ENCODE peak calls at places on chromosome 15, in ten cellular contexts. C, V, H, S, W, J, T, F, R and O are unnamed samples.

GRCh38 chr15:79978694-79979519 is 7.9 kb upstream of the BCL2A1 start:
- DNase-seq in T (peak), W (no peak), H (no peak), J (no peak), V (no peak), F (peak), R (no peak), S (no peak), C (peak), O (peak)

GRCh38 chr15:77418341-77419049 is 1.4 kb downstream of the PEAK1 start:
- DNase-seq in H (no peak), R (no peak), V (no peak), T (no peak), S (no peak), F (no peak), J (no peak), C (no peak), W (no peak), O (no peak)

GRCh38 chr15:101088311-101088710 is 163.5 kb downstream of the CHSY1 start:
- DNase-seq in F (no peak), W (no peak), C (no peak), R (no peak), S (no peak), T (peak), V (no peak), H (no peak), J (no peak), O (no peak)

GRCh38 chr15:79970921-79971434 is at the start of gene BCL2A1:
- DNase-seq in C (peak), W (no peak), F (peak), S (no peak), T (peak), V (no peak), J (no peak), R (no peak), H (no peak), O (peak)

GRCh38 chr15:55420171-55420871 is 12.0 kb downstream of the PIERCE2 start:
- DNase-seq in S (no peak), J (no peak), F (no peak), C (no peak), W (no peak), V (no peak), R (no peak), T (no peak), H (no peak), O (no peak)

GRCh38 chr15:86735244-86736040 is 655.8 kb downstream of the AGBL1 start:
- DNase-seq in S (no peak), F (no peak), R (no peak), C (no peak), W (no peak), V (no peak), J (no peak), T (no peak), H (no peak), O (no peak)

GRCh38 chr15:33029247-33029646 is 165.3 kb downstream of the FMN1 start:
- DNase-seq in C (no peak), T (no peak), W (no peak), F (no peak), V (no peak), R (no peak), H (no peak), S (no peak), J (no peak), O (no peak)

GRCh38 chr15:80999623-81000036 is 1.1 kb upstream of the TLNRD1 start:
- DNase-seq in S (no peak), T (peak), F (peak), J (no peak), W (peak), H (no peak), C (no peak), V (no peak), R (peak), O (no peak)

GRCh38 chr15:59360305-59360704 is 12.4 kb downstream of the MYO1E start:
- DNase-seq in W (no peak), S (no peak), J (no peak), R (no peak), V (no peak), H (no peak), F (no peak), C (no peak), T (no peak), O (peak)

GRCh38 chr15:78438595-78439285 is 724 bp downstream of the IREB2 start:
- DNase-seq in R (peak), T (no peak), H (peak), F (peak), V (no peak), S (peak), W (no peak), J (peak), C (no peak), O (peak)

DNA sequence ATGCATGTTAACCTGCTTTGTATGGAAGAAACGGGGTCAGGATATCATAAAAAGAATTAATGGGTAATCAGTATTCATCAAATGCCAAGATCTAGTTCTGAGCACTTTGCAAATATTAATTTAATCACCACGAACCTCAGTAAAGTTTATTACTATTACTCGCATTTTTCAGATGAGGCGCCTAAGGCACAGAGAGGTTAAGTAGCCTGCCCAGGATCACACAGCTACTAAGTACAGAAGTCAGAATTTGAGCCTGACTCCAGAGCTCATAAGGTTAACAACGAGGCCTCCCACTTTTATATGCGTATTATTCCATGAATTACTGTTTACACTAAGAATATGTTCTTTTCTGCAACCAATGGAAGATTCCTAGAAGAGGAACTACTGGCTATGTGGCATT is 109.6 kb upstream of the KLF13 start:
- DNase-seq in C (no peak), J (no peak), H (no peak), V (no peak), T (no peak), S (no peak), W (no peak), R (no peak), F (no peak), O (no peak)
- H3K4me3 ChIP-seq in C (no peak), J (no peak), H (no peak), V (peak), T (no peak), S (no peak), W (no peak), R (no peak), F (peak), O (no peak)

GRCh38 chr15:73369073-73369694 is 426 bp upstream of the HCN4 start:
- DNase-seq in C (no peak), R (no peak), J (no peak), H (no peak), T (no peak), F (no peak), S (no peak), W (no peak), V (no peak), O (no peak)
- H3K4me3 ChIP-seq in C (no peak), R (no peak), J (peak), H (peak), T (no peak), F (no peak), S (peak), W (no peak), V (no peak), O (no peak)

GRCh38 chr15:90063733-90064247 is 38.5 kb downstream of the IDH2 start:
- DNase-seq in W (no peak), S (peak), J (no peak), T (peak), C (peak), F (no peak), R (no peak), V (no peak), H (no peak), O (no peak)
- H3K4me3 ChIP-seq in W (no peak), S (no peak), J (no peak), T (no peak), C (no peak), F (no peak), R (no peak), V (no peak), H (no peak), O (no peak)

GRCh38 chr15:66252411-66253295 is 897 bp downstream of the MEGF11 start:
- DNase-seq in T (peak), H (peak), W (peak), R (no peak), S (no peak), V (peak), C (peak), F (peak), J (peak), O (peak)
- H3K4me3 ChIP-seq in T (peak), H (peak), W (peak), R (peak), S (peak), V (peak), C (peak), F (peak), J (peak), O (peak)

DNA sequence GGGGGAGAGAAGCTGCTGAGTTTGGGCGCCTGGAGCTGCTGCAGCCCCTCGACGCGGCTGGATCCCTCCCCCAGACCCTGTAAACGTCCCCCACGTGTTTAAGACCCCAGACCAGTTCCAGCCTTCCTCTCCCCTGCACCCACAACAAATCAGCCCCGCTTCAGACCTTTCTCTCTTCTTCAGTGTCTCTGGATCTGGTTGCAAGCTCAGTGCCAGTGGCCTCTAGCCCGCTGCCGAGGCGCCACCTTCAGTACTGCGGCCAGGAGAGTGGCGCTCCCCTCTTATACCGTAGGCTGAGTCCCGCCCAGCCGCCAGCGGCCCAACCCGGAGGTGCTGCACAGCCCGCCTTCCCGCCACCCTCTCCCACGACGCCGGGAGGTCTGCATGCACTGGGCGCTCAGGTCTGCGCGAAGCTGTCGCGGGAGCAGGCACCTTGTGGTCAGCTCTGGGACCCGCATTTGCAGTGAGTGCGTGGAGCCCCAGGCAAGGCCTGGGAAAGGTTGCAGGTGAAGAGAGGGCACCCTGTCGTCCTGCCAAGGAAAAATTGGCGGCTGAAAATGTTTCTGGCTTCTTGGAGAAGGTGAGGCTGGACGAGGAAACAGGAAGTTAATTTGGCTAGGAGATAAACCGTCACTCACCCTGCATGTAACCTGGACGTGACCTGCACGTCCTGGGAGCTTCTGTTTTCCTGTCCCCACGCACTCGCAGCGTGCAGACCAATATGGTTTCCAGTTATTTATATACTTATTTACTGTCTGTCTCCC is at the start of gene C2CD4B:
- DNase-seq in H (peak), V (peak), T (peak), J (peak), W (peak), C (no peak), R (no peak), F (no peak), S (no peak), O (peak)
- H3K4me3 ChIP-seq in H (peak), V (peak), T (peak), J (peak), W (peak), C (peak), R (peak), F (no peak), S (peak), O (peak)

GRCh38 chr15:67166280-67167009 is 88.0 kb downstream of the AAGAB start:
- DNase-seq in T (no peak), S (no peak), J (no peak), C (no peak), W (no peak), V (no peak), F (no peak), R (no peak), H (no peak), O (no peak)
- H3K4me3 ChIP-seq in T (no peak), S (no peak), J (no peak), C (no peak), W (no peak), V (no peak), F (no peak), R (no peak), H (no peak), O (no peak)

GRCh38 chr15:68113751-68114150 is 59.6 kb downstream of the PIAS1 start:
- DNase-seq in R (no peak), C (no peak), W (no peak), T (no peak), H (no peak), S (no peak), J (no peak), V (no peak), F (no peak), O (no peak)
- H3K4me3 ChIP-seq in R (peak), C (no peak), W (no peak), T (no peak), H (no peak), S (peak), J (no peak), V (peak), F (peak), O (peak)

DNA sequence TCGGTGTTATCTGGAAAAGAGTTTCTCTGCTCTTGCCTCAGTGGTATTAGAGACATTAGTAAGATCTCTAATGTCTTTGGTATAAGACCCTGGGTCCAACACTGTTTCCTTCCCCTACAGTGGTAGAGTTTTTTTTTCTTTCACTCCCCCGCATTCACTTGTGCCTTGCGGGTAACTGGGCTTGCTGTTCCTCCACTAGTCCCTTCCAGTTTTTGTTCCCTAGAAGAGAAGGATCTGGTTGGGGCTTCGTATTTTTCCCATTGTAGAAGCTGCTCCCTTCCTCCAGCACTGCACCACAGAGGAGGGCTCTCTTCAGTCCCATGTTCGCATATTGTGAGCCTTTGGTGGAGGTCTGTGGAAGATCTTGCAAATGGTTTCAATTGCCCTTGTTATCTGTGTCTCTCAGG is 13.7 kb downstream of the CTDSPL2 start:
- DNase-seq in H (no peak), V (no peak), S (no peak), F (no peak), T (no peak), J (no peak), R (no peak), C (no peak), W (no peak), O (no peak)
- H3K4me3 ChIP-seq in H (no peak), V (no peak), S (no peak), F (no peak), T (no peak), J (no peak), R (no peak), C (no peak), W (no peak), O (no peak)